ENCODE peak calls at places on chromosomes 3 and 15, in eight cellular contexts. Z, I, K, P, H, F, Q and N are unnamed samples.

GRCh38 chr15:62446984-62447383 is 281.9 kb upstream of the C2CD4B start:
- DNase-seq in Z (no peak), H (no peak), F (no peak), I (no peak), K (no peak), P (no peak), Q (no peak), N (no peak)

GRCh38 chr3:134371542-134372324 is 2.5 kb downstream of the AMOTL2 start:
- DNase-seq in K (no peak), I (no peak), F (no peak), P (peak; percentile 72), Z (no peak), H (no peak), Q (peak; percentile 54), N (no peak)

GRCh38 chr3:13708301-13708700 is 159.4 kb downstream of the FBLN2 start:
- DNase-seq in Q (peak; percentile 26), H (no peak), P (no peak), Z (no peak), I (no peak), K (no peak), F (no peak), N (no peak)

GRCh38 chr3:39126532-39127071 is 19.1 kb downstream of the TTC21A start:
- DNase-seq in I (peak; percentile 69), P (peak; percentile 68), F (no peak), H (peak; percentile 59), Z (peak; percentile 20), K (peak; percentile 77), Q (peak; percentile 79), N (no peak)

GRCh38 chr15:52362497-52362896 is 66.9 kb upstream of the MYO5C start:
- DNase-seq in H (no peak), F (no peak), Z (no peak), P (peak; percentile 48), Q (no peak), K (peak; percentile 9), I (no peak), N (no peak)

GRCh38 chr3:71264840-71265239 is 318.7 kb downstream of the FOXP1 start:
- DNase-seq in H (no peak), F (no peak), Q (no peak), I (no peak), P (no peak), Z (no peak), K (no peak), N (no peak)

GRCh38 chr15:69903476-69904295 is 194.0 kb downstream of the TLE3 start:
- DNase-seq in F (no peak), H (no peak), K (peak; percentile 14), Q (no peak), I (no peak), Z (no peak), P (no peak), N (no peak)

GRCh38 chr3:98564282-98565005 is 29.0 kb downstream of the CPOX start:
- DNase-seq in Q (no peak), H (no peak), F (no peak), Z (no peak), P (no peak), I (no peak), K (no peak), N (no peak)

GRCh38 chr3:170485696-170486095 is 67.0 kb downstream of the CLDN11 start:
- DNase-seq in F (no peak), Z (no peak), Q (no peak), K (no peak), I (no peak), P (no peak), H (no peak), N (no peak)

GRCh38 chr3:72345980-72346379 is 502.3 kb downstream of the SHQ1 start:
- DNase-seq in Q (no peak), F (no peak), I (no peak), H (no peak), Z (no peak), P (no peak), K (no peak), N (no peak)

GRCh38 chr15:91469627-91470567 is 369.8 kb downstream of the SV2B start:
- DNase-seq in P (no peak), Z (no peak), F (no peak), K (no peak), Q (no peak), I (no peak), H (no peak), N (no peak)

GRCh38 chr3:5634411-5634810 is 446.9 kb downstream of the EDEM1 start:
- DNase-seq in I (no peak), Q (no peak), F (no peak), Z (no peak), K (no peak), H (no peak), P (no peak), N (no peak)

GRCh38 chr15:35506272-35506870 is 39.6 kb downstream of the DPH6 start:
- DNase-seq in H (no peak), I (no peak), Q (no peak), Z (no peak), P (no peak), F (no peak), K (no peak), N (peak; percentile 36)

GRCh38 chr3:164351126-164351525 is 727.2 kb downstream of the SI start:
- DNase-seq in P (peak; percentile 21), H (no peak), I (no peak), Z (no peak), F (no peak), K (no peak), Q (no peak), N (no peak)

GRCh38 chr3:158221426-158221825 is 111.5 kb downstream of the RSRC1 start:
- DNase-seq in Z (no peak), I (no peak), K (peak; percentile 28), Q (no peak), P (peak; percentile 40), F (no peak), H (no peak), N (no peak)

GRCh38 chr3:55488398-55489055 is 1.4 kb upstream of the WNT5A start:
- DNase-seq in K (peak; percentile 84), F (peak; percentile 71), Q (no peak), Z (no peak), H (peak; percentile 91), I (no peak), P (peak; percentile 88), N (no peak)

GRCh38 chr3:101512521-101513418 is at the start of gene SENP7:
- DNase-seq in Z (peak; percentile 77), P (peak; percentile 89), K (peak; percentile 88), F (peak; percentile 93), I (peak; percentile 74), H (peak; percentile 93), Q (peak; percentile 96), N (peak; percentile 58)

GRCh38 chr3:58999134-58999778 is 50.6 kb downstream of the CFAP20DC start:
- DNase-seq in Q (no peak), P (peak; percentile 37), K (peak; percentile 10), F (no peak), I (no peak), Z (no peak), H (peak; percentile 18), N (no peak)

GRCh38 chr3:141737108-141737507 is 990 bp upstream of the RNF7 start:
- DNase-seq in Z (no peak), Q (no peak), P (no peak), H (no peak), F (no peak), I (no peak), K (no peak), N (no peak)

GRCh38 chr3:143002083-143002712 is 828 bp downstream of the U2SURP start:
- DNase-seq in I (peak; percentile 13), H (peak; percentile 31), F (no peak), Q (no peak), K (peak; percentile 47), Z (no peak), P (peak; percentile 57), N (no peak)

GRCh38 chr15:80288131-80288530 is 36.1 kb upstream of the CTXND1 start:
- DNase-seq in F (no peak), Z (no peak), H (no peak), I (no peak), P (no peak), K (no peak), Q (no peak), N (no peak)

GRCh38 chr3:27289769-27290413 is 79.3 kb downstream of the NEK10 start:
- DNase-seq in Q (no peak), Z (no peak), H (no peak), P (no peak), F (no peak), I (no peak), K (peak; percentile 70), N (no peak)

GRCh38 chr3:188869628-188870027 is 302.1 kb upstream of the TPRG1 start:
- DNase-seq in P (peak; percentile 60), Q (no peak), H (no peak), Z (no peak), F (no peak), K (no peak), I (no peak), N (no peak)

GRCh38 chr3:9760779-9761505 is 8.8 kb downstream of the CAMK1 start:
- DNase-seq in Z (no peak), F (no peak), K (no peak), Q (no peak), I (no peak), H (no peak), P (no peak), N (no peak)

GRCh38 chr3:123267821-123268220 is 66.1 kb downstream of the SEC22A start:
- DNase-seq in H (no peak), I (no peak), Z (no peak), Q (no peak), F (no peak), K (no peak), P (no peak), N (no peak)

GRCh38 chr3:192409838-192410683 is 317.3 kb downstream of the FGF12 start:
- DNase-seq in F (peak; percentile 37), Q (no peak), I (no peak), Z (no peak), H (peak; percentile 18), K (peak; percentile 22), P (no peak), N (no peak)

GRCh38 chr15:99736702-99737101 is 3.5 kb upstream of the LYSMD4 start:
- DNase-seq in F (no peak), H (no peak), I (no peak), K (no peak), Z (no peak), P (no peak), Q (no peak), N (no peak)

GRCh38 chr15:65962187-65962586 is 92.9 kb downstream of the RAB11A start:
- DNase-seq in P (no peak), F (no peak), H (no peak), K (no peak), Q (no peak), I (no peak), Z (no peak), N (no peak)